ENCODE peak calls at places on chromosomes 7 and 10, in eight cellular contexts. One of them, this sample, is unnamed.

GRCh38 chr7:282621-283020 is 7.3 kb upstream of the FOXL3 start:
- DNase-seq in SJCRH30: no peak
- DNase-seq in PC-9: no peak
- DNase-seq in AG04450: no peak
- DNase-seq in CD4-positive, alpha-beta T cell: no peak
- DNase-seq in heart right ventricle: no peak
- DNase-seq in colonic mucosa: no peak
- DNase-seq in CD8-positive, alpha-beta memory T cell: no peak
- DNase-seq in this sample: no peak

GRCh38 chr7:98864726-98865420 is 4.9 kb downstream of the TMEM130 start:
- DNase-seq in SJCRH30: no peak
- DNase-seq in PC-9: peak; percentile 39
- DNase-seq in AG04450: no peak
- DNase-seq in CD4-positive, alpha-beta T cell: no peak
- DNase-seq in heart right ventricle: no peak
- DNase-seq in colonic mucosa: no peak
- DNase-seq in CD8-positive, alpha-beta memory T cell: no peak
- DNase-seq in this sample: no peak

GRCh38 chr10:133359972-133360610 is 2.3 kb upstream of the FUOM start:
- DNase-seq in SJCRH30: no peak
- DNase-seq in PC-9: no peak
- DNase-seq in AG04450: no peak
- DNase-seq in CD4-positive, alpha-beta T cell: no peak
- DNase-seq in heart right ventricle: no peak
- DNase-seq in colonic mucosa: peak; percentile 49
- DNase-seq in CD8-positive, alpha-beta memory T cell: no peak
- DNase-seq in this sample: no peak

GRCh38 chr7:87875151-87876039 is 765 bp downstream of the SLC25A40 start:
- DNase-seq in SJCRH30: no peak
- DNase-seq in PC-9: no peak
- DNase-seq in AG04450: no peak
- DNase-seq in CD4-positive, alpha-beta T cell: no peak
- DNase-seq in heart right ventricle: no peak
- DNase-seq in colonic mucosa: peak; percentile 19
- DNase-seq in CD8-positive, alpha-beta memory T cell: no peak
- DNase-seq in this sample: peak; percentile 16

GRCh38 chr7:18866359-18867036 is 250.9 kb downstream of the TWIST1 start:
- DNase-seq in SJCRH30: peak; percentile 33
- DNase-seq in PC-9: peak; percentile 14
- DNase-seq in AG04450: peak; percentile 98
- DNase-seq in CD4-positive, alpha-beta T cell: no peak
- DNase-seq in heart right ventricle: no peak
- DNase-seq in colonic mucosa: peak; percentile 34
- DNase-seq in CD8-positive, alpha-beta memory T cell: no peak
- DNase-seq in this sample: peak; percentile 96

GRCh38 chr7:40641717-40642116 is 506.9 kb downstream of the SUGCT start:
- DNase-seq in SJCRH30: no peak
- DNase-seq in PC-9: no peak
- DNase-seq in AG04450: no peak
- DNase-seq in CD4-positive, alpha-beta T cell: no peak
- DNase-seq in heart right ventricle: no peak
- DNase-seq in colonic mucosa: no peak
- DNase-seq in CD8-positive, alpha-beta memory T cell: no peak
- DNase-seq in this sample: no peak

GRCh38 chr10:46536781-46537180 is 19.7 kb downstream of the GPRIN2 start:
- DNase-seq in SJCRH30: no peak
- DNase-seq in PC-9: no peak
- DNase-seq in AG04450: no peak
- DNase-seq in CD4-positive, alpha-beta T cell: no peak
- DNase-seq in heart right ventricle: no peak
- DNase-seq in colonic mucosa: no peak
- DNase-seq in CD8-positive, alpha-beta memory T cell: peak; percentile 36
- DNase-seq in this sample: no peak

GRCh38 chr7:151197932-151198331 is 10.9 kb upstream of the ASB10 start:
- DNase-seq in SJCRH30: no peak
- DNase-seq in PC-9: no peak
- DNase-seq in AG04450: no peak
- DNase-seq in CD4-positive, alpha-beta T cell: no peak
- DNase-seq in heart right ventricle: no peak
- DNase-seq in colonic mucosa: no peak
- DNase-seq in CD8-positive, alpha-beta memory T cell: no peak
- DNase-seq in this sample: no peak

DNA sequence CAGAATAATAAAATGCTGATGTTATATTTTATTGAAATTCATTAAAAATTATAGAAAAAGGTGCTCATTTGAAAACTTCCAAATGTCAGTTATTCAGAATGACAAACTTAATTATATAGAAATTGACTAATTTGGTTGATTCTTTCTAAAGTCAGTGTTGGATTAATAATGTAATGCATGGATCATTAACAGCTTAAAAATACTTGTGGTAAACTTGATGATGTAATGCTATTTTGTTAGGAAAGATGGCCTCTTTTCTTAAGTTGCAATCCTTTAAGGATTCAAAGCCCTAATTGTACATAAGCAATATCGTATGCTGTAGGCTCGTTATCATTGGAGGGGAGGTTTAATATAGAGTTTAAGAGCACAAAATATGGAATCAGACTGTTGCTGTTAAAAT is 141.2 kb downstream of the ZEB1 start:
- DNase-seq in SJCRH30: no peak
- DNase-seq in PC-9: no peak
- DNase-seq in AG04450: no peak
- DNase-seq in CD4-positive, alpha-beta T cell: no peak
- DNase-seq in heart right ventricle: no peak
- DNase-seq in colonic mucosa: no peak
- DNase-seq in CD8-positive, alpha-beta memory T cell: no peak
- DNase-seq in this sample: no peak
- H3K27ac ChIP-seq in SJCRH30: no peak overlapping the region
- H3K27ac ChIP-seq in PC-9: no peak overlapping the region
- H3K27ac ChIP-seq in AG04450: no peak overlapping the region
- H3K27ac ChIP-seq in CD4-positive, alpha-beta T cell: no peak overlapping the region
- H3K27ac ChIP-seq in heart right ventricle: no peak overlapping the region
- H3K27ac ChIP-seq in colonic mucosa: no peak overlapping the region
- H3K27ac ChIP-seq in CD8-positive, alpha-beta memory T cell: no peak overlapping the region
- H3K27ac ChIP-seq in this sample: no peak overlapping the region

GRCh38 chr10:76150139-76150885 is 718.9 kb downstream of the LRMDA start:
- DNase-seq in SJCRH30: no peak
- DNase-seq in PC-9: no peak
- DNase-seq in AG04450: no peak
- DNase-seq in CD4-positive, alpha-beta T cell: no peak
- DNase-seq in heart right ventricle: no peak
- DNase-seq in colonic mucosa: no peak
- DNase-seq in CD8-positive, alpha-beta memory T cell: no peak
- DNase-seq in this sample: peak; percentile 24
- H3K27ac ChIP-seq in SJCRH30: no peak overlapping the region
- H3K27ac ChIP-seq in PC-9: no peak overlapping the region
- H3K27ac ChIP-seq in AG04450: peak overlapping the region; percentile 21
- H3K27ac ChIP-seq in CD4-positive, alpha-beta T cell: no peak overlapping the region
- H3K27ac ChIP-seq in heart right ventricle: no peak overlapping the region
- H3K27ac ChIP-seq in colonic mucosa: no peak overlapping the region
- H3K27ac ChIP-seq in CD8-positive, alpha-beta memory T cell: no peak overlapping the region
- H3K27ac ChIP-seq in this sample: no peak overlapping the region

GRCh38 chr7:5495581-5496375 is 72.1 kb upstream of the TNRC18 start:
- DNase-seq in SJCRH30: no peak
- DNase-seq in PC-9: no peak
- DNase-seq in AG04450: no peak
- DNase-seq in CD4-positive, alpha-beta T cell: no peak
- DNase-seq in heart right ventricle: peak; percentile 83
- DNase-seq in colonic mucosa: no peak
- DNase-seq in CD8-positive, alpha-beta memory T cell: no peak
- DNase-seq in this sample: no peak
- H3K27ac ChIP-seq in SJCRH30: no peak overlapping the region
- H3K27ac ChIP-seq in PC-9: peak overlapping the region; percentile 63
- H3K27ac ChIP-seq in AG04450: no peak overlapping the region
- H3K27ac ChIP-seq in CD4-positive, alpha-beta T cell: no peak overlapping the region
- H3K27ac ChIP-seq in heart right ventricle: peak overlapping the region; percentile 88
- H3K27ac ChIP-seq in colonic mucosa: no peak overlapping the region
- H3K27ac ChIP-seq in CD8-positive, alpha-beta memory T cell: no peak overlapping the region
- H3K27ac ChIP-seq in this sample: peak overlapping the region; percentile 87

DNA sequence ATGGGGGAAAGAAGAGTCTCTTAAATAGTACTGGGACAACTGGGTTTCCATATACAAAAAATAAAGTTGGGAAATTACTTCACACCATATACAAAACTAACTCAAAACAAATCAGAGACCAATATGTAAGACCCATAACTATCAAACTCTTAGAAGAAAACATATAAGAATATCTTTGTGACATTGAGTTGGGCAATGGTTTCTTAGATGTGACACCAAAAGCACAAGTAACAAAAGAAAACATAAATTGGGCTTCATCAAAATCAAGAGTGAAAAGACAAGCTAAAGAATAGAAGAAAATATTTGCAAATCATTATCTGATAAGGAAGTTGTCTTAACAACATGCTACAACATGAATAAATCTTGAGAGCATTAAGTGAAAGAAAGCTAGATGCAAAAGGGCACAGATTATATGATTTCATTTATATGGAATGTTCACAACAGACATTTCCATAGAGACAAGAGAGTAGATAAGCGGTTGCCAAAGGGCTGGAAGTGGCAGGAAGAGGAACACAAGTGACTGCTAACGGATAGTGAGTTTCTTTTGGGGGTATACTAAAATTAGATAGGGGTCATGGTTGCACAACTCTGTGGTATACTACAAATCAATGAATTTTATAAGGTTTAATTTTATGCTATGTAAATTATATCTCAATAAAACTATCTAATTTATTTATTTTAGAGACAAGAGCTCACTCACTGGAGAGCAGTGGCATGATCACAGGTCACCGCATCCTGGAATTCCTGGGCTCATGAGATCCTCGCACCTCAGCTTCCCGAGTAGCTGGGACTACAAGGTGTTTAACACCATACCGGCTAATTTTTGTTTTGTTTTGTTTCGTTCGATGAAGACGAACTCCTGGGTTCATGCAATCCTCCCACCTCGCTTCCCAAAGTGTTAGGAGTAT is 35.4 kb downstream of the JMJD1C start:
- DNase-seq in SJCRH30: no peak
- DNase-seq in PC-9: no peak
- DNase-seq in AG04450: no peak
- DNase-seq in CD4-positive, alpha-beta T cell: no peak
- DNase-seq in heart right ventricle: no peak
- DNase-seq in colonic mucosa: no peak
- DNase-seq in CD8-positive, alpha-beta memory T cell: no peak
- DNase-seq in this sample: peak; percentile 64
- H3K27ac ChIP-seq in SJCRH30: no peak overlapping the region
- H3K27ac ChIP-seq in PC-9: no peak overlapping the region
- H3K27ac ChIP-seq in AG04450: no peak overlapping the region
- H3K27ac ChIP-seq in CD4-positive, alpha-beta T cell: no peak overlapping the region
- H3K27ac ChIP-seq in heart right ventricle: no peak overlapping the region
- H3K27ac ChIP-seq in colonic mucosa: peak overlapping the region; percentile 6
- H3K27ac ChIP-seq in CD8-positive, alpha-beta memory T cell: no peak overlapping the region
- H3K27ac ChIP-seq in this sample: peak overlapping the region; percentile 58

DNA sequence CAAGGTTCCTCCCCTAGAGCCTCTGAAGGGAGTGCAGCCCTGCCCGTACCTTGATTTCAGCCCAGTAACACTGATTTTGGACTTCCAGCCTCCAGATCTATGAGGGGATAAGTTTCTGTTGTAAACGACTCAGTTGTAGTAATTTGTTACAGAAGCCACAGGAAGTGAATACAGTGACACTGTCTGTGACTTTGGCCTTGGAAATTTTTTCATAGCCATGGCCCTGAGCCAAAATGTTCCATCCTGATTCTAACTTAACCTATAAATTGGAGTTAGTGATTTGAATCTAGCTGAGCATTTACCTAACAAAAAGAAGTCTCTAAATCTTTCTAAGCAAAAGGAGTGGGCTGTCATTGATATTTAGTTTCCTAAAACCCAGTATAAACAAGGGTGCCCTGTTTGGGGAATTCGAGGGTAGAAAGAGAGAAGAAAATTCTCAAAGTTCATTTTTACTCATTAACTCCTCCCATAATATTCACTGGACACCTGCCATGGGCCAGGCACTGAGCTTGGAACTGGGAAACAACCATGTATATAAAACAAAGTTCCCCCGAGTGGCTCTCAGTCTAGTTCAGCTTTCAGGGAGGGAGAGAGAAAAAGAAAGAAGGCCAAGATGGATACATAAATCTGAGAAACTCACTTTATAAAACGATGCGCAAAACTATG is 162.3 kb downstream of the SKIDA1 start:
- DNase-seq in SJCRH30: no peak
- DNase-seq in PC-9: peak; percentile 19
- DNase-seq in AG04450: no peak
- DNase-seq in CD4-positive, alpha-beta T cell: no peak
- DNase-seq in heart right ventricle: no peak
- DNase-seq in colonic mucosa: peak; percentile 29
- DNase-seq in CD8-positive, alpha-beta memory T cell: no peak
- DNase-seq in this sample: no peak
- H3K27ac ChIP-seq in SJCRH30: no peak overlapping the region
- H3K27ac ChIP-seq in PC-9: peak overlapping the region; percentile 100
- H3K27ac ChIP-seq in AG04450: no peak overlapping the region
- H3K27ac ChIP-seq in CD4-positive, alpha-beta T cell: no peak overlapping the region
- H3K27ac ChIP-seq in heart right ventricle: peak overlapping the region; percentile 68
- H3K27ac ChIP-seq in colonic mucosa: no peak overlapping the region
- H3K27ac ChIP-seq in CD8-positive, alpha-beta memory T cell: no peak overlapping the region
- H3K27ac ChIP-seq in this sample: peak overlapping the region; percentile 67

GRCh38 chr7:101941481-101942383 is 124.3 kb downstream of the CUX1 start:
- DNase-seq in SJCRH30: no peak
- DNase-seq in PC-9: peak; percentile 76
- DNase-seq in AG04450: no peak
- DNase-seq in CD4-positive, alpha-beta T cell: no peak
- DNase-seq in heart right ventricle: no peak
- DNase-seq in colonic mucosa: peak; percentile 86
- DNase-seq in CD8-positive, alpha-beta memory T cell: no peak
- DNase-seq in this sample: peak; percentile 89
- H3K27ac ChIP-seq in SJCRH30: no peak overlapping the region
- H3K27ac ChIP-seq in PC-9: peak overlapping the region; percentile 84
- H3K27ac ChIP-seq in AG04450: peak overlapping the region; percentile 39
- H3K27ac ChIP-seq in CD4-positive, alpha-beta T cell: no peak overlapping the region
- H3K27ac ChIP-seq in heart right ventricle: peak overlapping the region; percentile 80
- H3K27ac ChIP-seq in colonic mucosa: peak overlapping the region; percentile 79
- H3K27ac ChIP-seq in CD8-positive, alpha-beta memory T cell: no peak overlapping the region
- H3K27ac ChIP-seq in this sample: peak overlapping the region; percentile 99

GRCh38 chr10:79318369-79318768 is 28.9 kb upstream of the PPIF start:
- DNase-seq in SJCRH30: no peak
- DNase-seq in PC-9: no peak
- DNase-seq in AG04450: no peak
- DNase-seq in CD4-positive, alpha-beta T cell: no peak
- DNase-seq in heart right ventricle: no peak
- DNase-seq in colonic mucosa: no peak
- DNase-seq in CD8-positive, alpha-beta memory T cell: no peak
- DNase-seq in this sample: no peak
- H3K27ac ChIP-seq in SJCRH30: peak overlapping the region; percentile 77
- H3K27ac ChIP-seq in PC-9: peak overlapping the region; percentile 82
- H3K27ac ChIP-seq in AG04450: peak overlapping the region; percentile 97
- H3K27ac ChIP-seq in CD4-positive, alpha-beta T cell: no peak overlapping the region
- H3K27ac ChIP-seq in heart right ventricle: no peak overlapping the region
- H3K27ac ChIP-seq in colonic mucosa: no peak overlapping the region
- H3K27ac ChIP-seq in CD8-positive, alpha-beta memory T cell: no peak overlapping the region
- H3K27ac ChIP-seq in this sample: peak overlapping the region; percentile 75

This sample was measured in RWPE1.